ENCODE peak calls at places on chromosome 15, in eight cellular contexts. W is stimulated activated CD4-positive, alpha-beta T cell treated with anti-CD3 and anti-CD28 coated beads, Interleukin-2, amount 100 ng/mL, for 48 hours; Y is GM06990; F is T-helper 9 cell; J is NCI-H2029 treated with DMSO at 0.1 percent for 48 hours; N is ureter; Z is left ventricle myocardium superior; P is fibroblast of mammary gland. M is an unnamed sample.

GRCh38 chr15:68578175-68578959 is 426 bp upstream of the CORO2B start:
- DNase-seq in F (no peak), Z (peak), W (no peak), J (peak), N (peak), Y (no peak), P (peak), M (no peak)

GRCh38 chr15:60822403-60822802 is 343.5 kb upstream of the ICE2 start:
- DNase-seq in P (no peak), Y (no peak), N (no peak), Z (no peak), F (no peak), W (no peak), J (no peak), M (no peak)

GRCh38 chr15:71433402-71433801 is 318.1 kb downstream of the THSD4 start:
- DNase-seq in W (no peak), P (no peak), F (no peak), N (no peak), J (no peak), Z (no peak), Y (no peak), M (no peak)

GRCh38 chr15:57565326-57565725 is 26.4 kb upstream of the MYZAP start:
- DNase-seq in Y (no peak), J (no peak), N (no peak), F (peak), Z (no peak), P (no peak), W (no peak), M (no peak)

GRCh38 chr15:81336568-81336967 is 12.6 kb upstream of the STARD5 start:
- DNase-seq in Z (no peak), F (peak), Y (no peak), W (no peak), J (no peak), P (peak), N (no peak), M (no peak)

GRCh38 chr15:44527241-44527640 is 9.7 kb upstream of the EIF3J start:
- DNase-seq in J (no peak), Y (no peak), Z (no peak), N (no peak), W (no peak), F (no peak), P (no peak), M (no peak)

GRCh38 chr15:78149805-78150751 is 916 bp downstream of the IDH3A start:
- DNase-seq in W (no peak), J (peak), Y (no peak), Z (no peak), P (no peak), N (no peak), F (no peak), M (no peak)

GRCh38 chr15:55250392-55250791 is 39.2 kb downstream of the RAB27A start:
- DNase-seq in F (no peak), J (no peak), Z (no peak), Y (no peak), W (no peak), P (peak), N (no peak), M (no peak)

GRCh38 chr15:34084086-34084485 is 17.6 kb downstream of the EMC7 start:
- DNase-seq in F (no peak), N (no peak), W (no peak), Y (no peak), P (peak), J (no peak), Z (no peak), M (no peak)

GRCh38 chr15:90834626-90835025 is 33.8 kb upstream of the FURIN start:
- DNase-seq in P (no peak), F (no peak), W (no peak), Y (no peak), J (no peak), Z (no peak), N (no peak), M (no peak)

GRCh38 chr15:53384417-53384816 is 375.0 kb downstream of the WDR72 start:
- DNase-seq in Y (no peak), N (no peak), P (no peak), W (no peak), Z (no peak), F (no peak), J (no peak), M (no peak)

GRCh38 chr15:99449514-99449913 is 116.3 kb upstream of the MEF2A start:
- DNase-seq in Z (no peak), Y (no peak), W (no peak), J (no peak), P (no peak), F (no peak), N (no peak), M (no peak)

GRCh38 chr15:78991476-78991875 is 46.6 kb upstream of the CTSH start:
- DNase-seq in W (no peak), J (no peak), Y (no peak), F (no peak), Z (peak), P (peak), N (no peak), M (no peak)

GRCh38 chr15:67136802-67137201 is 71.4 kb downstream of the SMAD3 start:
- DNase-seq in Y (no peak), J (no peak), F (no peak), W (no peak), P (no peak), N (no peak), Z (no peak), M (no peak)

GRCh38 chr15:55587321-55588069 is 650 bp downstream of the PYGO1 start:
- DNase-seq in Y (peak), P (peak), N (no peak), F (no peak), Z (peak), W (no peak), J (no peak), M (no peak)

GRCh38 chr15:73387507-73388255 is 18.9 kb upstream of the HCN4 start:
- DNase-seq in F (no peak), Z (no peak), N (no peak), W (no peak), Y (no peak), J (no peak), P (peak), M (no peak)

GRCh38 chr15:80480171-80480811 is 76.1 kb downstream of the ARNT2 start:
- DNase-seq in Y (no peak), F (no peak), W (no peak), N (no peak), J (no peak), Z (no peak), P (peak), M (no peak)

GRCh38 chr15:31974855-31975421 is 55.4 kb upstream of the CHRNA7 start:
- DNase-seq in Y (no peak), J (no peak), W (peak), F (no peak), N (no peak), Z (no peak), P (peak), M (peak)

GRCh38 chr15:28942521-28943035 is 56.8 kb downstream of the APBA2 start:
- DNase-seq in J (no peak), Y (no peak), Z (no peak), P (no peak), N (no peak), W (no peak), F (no peak), M (no peak)

GRCh38 chr15:20358066-20358780 is 183.4 kb downstream of the GOLGA6L6 start:
- DNase-seq in W (no peak), F (no peak), P (no peak), N (peak), Y (no peak), J (no peak), Z (peak), M (no peak)

GRCh38 chr15:24856397-24857093 is 98.2 kb upstream of the SNRPN start:
- DNase-seq in Y (no peak), Z (peak), J (no peak), N (no peak), W (no peak), F (no peak), P (no peak), M (no peak)

GRCh38 chr15:45157974-45158373 is 28.2 kb downstream of the DUOX1 start:
- DNase-seq in Z (peak), F (no peak), J (no peak), Y (no peak), W (no peak), N (no peak), P (peak), M (no peak)

GRCh38 chr15:82128401-82129143 is 82.8 kb upstream of the MEX3B start:
- DNase-seq in Z (no peak), W (no peak), P (no peak), J (no peak), N (no peak), Y (peak), F (no peak), M (no peak)